ENCODE peak calls at places on chromosomes 3 and 15, in six cellular contexts. One of them, this sample, is unnamed.

GRCh38 chr3:155202626-155203025 is 90.9 kb downstream of the STRIT1 start:
- DNase-seq in activated T-cell treated with anti-CD3 and anti-CD28 coated beads, Interleukin-2, amount 50 U/mL, for 4 hours: no peak
- DNase-seq in cardiac muscle cell: peak
- DNase-seq in upper lobe of left lung: no peak
- DNase-seq in activated CD4-positive, alpha-beta T cell treated with anti-CD3 and anti-CD28 coated beads for 24 hours: no peak
- DNase-seq in smooth muscle cell of the brain vasculature: peak
- DNase-seq in this sample: no peak

GRCh38 chr3:195122261-195122660 is 148.7 kb downstream of the XXYLT1 start:
- DNase-seq in activated T-cell treated with anti-CD3 and anti-CD28 coated beads, Interleukin-2, amount 50 U/mL, for 4 hours: no peak
- DNase-seq in cardiac muscle cell: no peak
- DNase-seq in upper lobe of left lung: no peak
- DNase-seq in activated CD4-positive, alpha-beta T cell treated with anti-CD3 and anti-CD28 coated beads for 24 hours: no peak
- DNase-seq in smooth muscle cell of the brain vasculature: no peak
- DNase-seq in this sample: no peak

GRCh38 chr3:99714146-99714545 is 75.8 kb downstream of the COL8A1 start:
- DNase-seq in activated T-cell treated with anti-CD3 and anti-CD28 coated beads, Interleukin-2, amount 50 U/mL, for 4 hours: no peak
- DNase-seq in cardiac muscle cell: peak
- DNase-seq in upper lobe of left lung: no peak
- DNase-seq in activated CD4-positive, alpha-beta T cell treated with anti-CD3 and anti-CD28 coated beads for 24 hours: no peak
- DNase-seq in smooth muscle cell of the brain vasculature: no peak
- DNase-seq in this sample: no peak

GRCh38 chr3:64174328-64174727 is 50.9 kb downstream of the PRICKLE2 start:
- DNase-seq in activated T-cell treated with anti-CD3 and anti-CD28 coated beads, Interleukin-2, amount 50 U/mL, for 4 hours: no peak
- DNase-seq in cardiac muscle cell: no peak
- DNase-seq in upper lobe of left lung: no peak
- DNase-seq in activated CD4-positive, alpha-beta T cell treated with anti-CD3 and anti-CD28 coated beads for 24 hours: no peak
- DNase-seq in smooth muscle cell of the brain vasculature: no peak
- DNase-seq in this sample: no peak

GRCh38 chr3:124837730-124838186 is 49.4 kb downstream of the ITGB5 start:
- DNase-seq in activated T-cell treated with anti-CD3 and anti-CD28 coated beads, Interleukin-2, amount 50 U/mL, for 4 hours: no peak
- DNase-seq in cardiac muscle cell: peak
- DNase-seq in upper lobe of left lung: peak
- DNase-seq in activated CD4-positive, alpha-beta T cell treated with anti-CD3 and anti-CD28 coated beads for 24 hours: no peak
- DNase-seq in smooth muscle cell of the brain vasculature: no peak
- DNase-seq in this sample: no peak

GRCh38 chr3:27675287-27675686 is 46.8 kb downstream of the EOMES start:
- DNase-seq in activated T-cell treated with anti-CD3 and anti-CD28 coated beads, Interleukin-2, amount 50 U/mL, for 4 hours: no peak
- DNase-seq in cardiac muscle cell: peak
- DNase-seq in upper lobe of left lung: no peak
- DNase-seq in activated CD4-positive, alpha-beta T cell treated with anti-CD3 and anti-CD28 coated beads for 24 hours: no peak
- DNase-seq in smooth muscle cell of the brain vasculature: no peak
- DNase-seq in this sample: no peak

GRCh38 chr15:48547305-48547704 is 98.2 kb downstream of the FBN1 start:
- DNase-seq in activated T-cell treated with anti-CD3 and anti-CD28 coated beads, Interleukin-2, amount 50 U/mL, for 4 hours: no peak
- DNase-seq in cardiac muscle cell: peak
- DNase-seq in upper lobe of left lung: no peak
- DNase-seq in activated CD4-positive, alpha-beta T cell treated with anti-CD3 and anti-CD28 coated beads for 24 hours: no peak
- DNase-seq in smooth muscle cell of the brain vasculature: no peak
- DNase-seq in this sample: no peak

GRCh38 chr15:63915888-63916731 is 82.4 kb upstream of the HERC1 start:
- DNase-seq in activated T-cell treated with anti-CD3 and anti-CD28 coated beads, Interleukin-2, amount 50 U/mL, for 4 hours: no peak
- DNase-seq in cardiac muscle cell: peak
- DNase-seq in upper lobe of left lung: no peak
- DNase-seq in activated CD4-positive, alpha-beta T cell treated with anti-CD3 and anti-CD28 coated beads for 24 hours: no peak
- DNase-seq in smooth muscle cell of the brain vasculature: peak
- DNase-seq in this sample: no peak

GRCh38 chr3:27657404-27657803 is 64.7 kb downstream of the EOMES start:
- DNase-seq in activated T-cell treated with anti-CD3 and anti-CD28 coated beads, Interleukin-2, amount 50 U/mL, for 4 hours: no peak
- DNase-seq in cardiac muscle cell: no peak
- DNase-seq in upper lobe of left lung: no peak
- DNase-seq in activated CD4-positive, alpha-beta T cell treated with anti-CD3 and anti-CD28 coated beads for 24 hours: no peak
- DNase-seq in smooth muscle cell of the brain vasculature: no peak
- DNase-seq in this sample: no peak

This sample was measured in activated naive CD4-positive, alpha-beta T cell treated with anti-CD3 and anti-CD28 coated beads, Interleukin-2, amount 50 U/mL, for 16 hours.